ENCODE peak calls at places on chromosomes 16 and 17, in four cellular contexts. One of them, this sample, is unnamed.
A peak's percentile ranks its signal among the peaks of the same experiment; 100 is the strongest.

GRCh38 chr17:76054112-76054476 is 18.2 kb downstream of the SRP68 start:
- DNase-seq in mesendoderm: no peak
- DNase-seq in H9: no peak
- DNase-seq in H1: no peak
- DNase-seq in this sample: peak; percentile 40

GRCh38 chr17:77366558-77367245 is 225.9 kb downstream of the SEC14L1 start:
- DNase-seq in H1: no peak
- DNase-seq in H9: no peak
- DNase-seq in mesendoderm: no peak
- DNase-seq in this sample: peak; percentile 86

GRCh38 chr16:4661661-4662060 is 31.7 kb upstream of the NUDT16L1 start:
- DNase-seq in H9: no peak
- DNase-seq in H1: no peak
- DNase-seq in mesendoderm: no peak
- DNase-seq in this sample: no peak

GRCh38 chr17:45440161-45440859 is 7.6 kb upstream of the ARHGAP27 start:
- DNase-seq in H1: no peak
- DNase-seq in H9: peak; percentile 45
- DNase-seq in mesendoderm: peak; percentile 77
- DNase-seq in this sample: no peak

GRCh38 chr16:87791295-87792204 is 25.8 kb upstream of the KLHDC4 start:
- DNase-seq in H1: no peak
- DNase-seq in H9: peak; percentile 35
- DNase-seq in mesendoderm: no peak
- DNase-seq in this sample: no peak

GRCh38 chr16:85607331-85607765 is 5.8 kb upstream of the GSE1 start:
- DNase-seq in H1: no peak
- DNase-seq in mesendoderm: peak; percentile 92
- DNase-seq in H9: peak; percentile 92
- DNase-seq in this sample: no peak

GRCh38 chr16:4136229-4136813 is 20.1 kb upstream of the ADCY9 start:
- DNase-seq in H9: peak; percentile 80
- DNase-seq in mesendoderm: peak; percentile 94
- DNase-seq in H1: no peak
- DNase-seq in this sample: no peak

GRCh38 chr16:30950516-30951073 is 1.7 kb downstream of the ORAI3 start:
- DNase-seq in H9: no peak
- DNase-seq in mesendoderm: no peak
- DNase-seq in H1: no peak
- DNase-seq in this sample: no peak

GRCh38 chr16:83619381-83620150 is 188.2 kb upstream of the HSBP1 start:
- DNase-seq in H9: peak; percentile 16
- DNase-seq in H1: no peak
- DNase-seq in mesendoderm: no peak
- DNase-seq in this sample: no peak

GRCh38 chr17:18039535-18040286 is 503 bp downstream of the GID4 start:
- DNase-seq in H1: no peak
- DNase-seq in mesendoderm: peak; percentile 66
- DNase-seq in H9: peak; percentile 67
- DNase-seq in this sample: no peak

GRCh38 chr16:57341441-57342303 is 16.9 kb upstream of the CCL22 start:
- DNase-seq in H9: no peak
- DNase-seq in H1: no peak
- DNase-seq in mesendoderm: no peak
- DNase-seq in this sample: peak; percentile 86

GRCh38 chr16:73949574-73950348 is 346.9 kb upstream of the PSMD7 start:
- DNase-seq in H9: no peak
- DNase-seq in mesendoderm: no peak
- DNase-seq in H1: no peak
- DNase-seq in this sample: peak; percentile 83

GRCh38 chr17:12974319-12974661 is 43.5 kb downstream of the ELAC2 start:
- DNase-seq in H9: no peak
- DNase-seq in H1: no peak
- DNase-seq in mesendoderm: no peak
- DNase-seq in this sample: no peak

GRCh38 chr16:67666538-67667433 is at the start of the genes C16orf86 and ENKD1:
- DNase-seq in H9: peak; percentile 87
- DNase-seq in mesendoderm: peak; percentile 91
- DNase-seq in H1: no peak
- DNase-seq in this sample: peak; percentile 41

GRCh38 chr17:39653662-39654331 is 11.4 kb upstream of the TCAP start:
- DNase-seq in H9: peak; percentile 90
- DNase-seq in H1: no peak
- DNase-seq in mesendoderm: peak; percentile 84
- DNase-seq in this sample: no peak

GRCh38 chr16:51540259-51540658 is 389.2 kb upstream of the SALL1 start:
- DNase-seq in H1: no peak
- DNase-seq in mesendoderm: no peak
- DNase-seq in H9: no peak
- DNase-seq in this sample: peak; percentile 29

DNA sequence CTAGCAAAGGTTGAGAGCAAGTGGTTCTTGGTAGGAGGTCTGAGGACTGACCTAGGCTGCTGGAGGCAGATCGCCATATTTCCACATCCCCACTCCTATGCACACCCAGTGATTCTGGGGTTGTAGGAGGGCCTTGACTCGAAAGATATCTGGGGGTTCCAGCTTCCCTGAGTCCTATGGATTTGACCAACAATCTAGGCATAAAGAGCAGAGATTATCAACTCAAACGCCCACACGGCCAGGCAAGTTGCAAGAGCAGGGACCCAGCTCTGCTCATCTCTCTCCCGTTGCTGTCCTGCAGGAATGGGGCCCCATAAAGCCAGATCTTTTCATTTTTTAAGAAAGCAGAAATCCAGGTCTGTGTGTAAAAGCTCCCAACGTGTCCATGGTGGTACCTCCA is 94.6 kb downstream of the SOCS1 start:
- DNase-seq in H1: no peak
- DNase-seq in H9: no peak
- DNase-seq in mesendoderm: no peak
- DNase-seq in this sample: no peak
- H3K56ac ChIP-seq in H1: no peak overlapping the region
- H3K56ac ChIP-seq in H9: no peak overlapping the region
- H3K56ac ChIP-seq in mesendoderm: no peak overlapping the region
- H3K56ac ChIP-seq in this sample: no peak overlapping the region

GRCh38 chr16:26709754-26710153 is 357.0 kb upstream of the C16orf82 start:
- DNase-seq in H1: no peak
- DNase-seq in H9: no peak
- DNase-seq in mesendoderm: no peak
- DNase-seq in this sample: no peak
- H3K56ac ChIP-seq in H1: no peak overlapping the region
- H3K56ac ChIP-seq in H9: no peak overlapping the region
- H3K56ac ChIP-seq in mesendoderm: no peak overlapping the region
- H3K56ac ChIP-seq in this sample: no peak overlapping the region

GRCh38 chr17:79435296-79435695 is 175.6 kb downstream of the RBFOX3 start:
- DNase-seq in H9: no peak
- DNase-seq in mesendoderm: no peak
- DNase-seq in H1: no peak
- DNase-seq in this sample: no peak
- H3K56ac ChIP-seq in H9: no peak overlapping the region
- H3K56ac ChIP-seq in mesendoderm: no peak overlapping the region
- H3K56ac ChIP-seq in H1: no peak overlapping the region
- H3K56ac ChIP-seq in this sample: no peak overlapping the region

GRCh38 chr17:74865504-74866197 is 6.0 kb upstream of the GRIN2C start:
- DNase-seq in H9: peak; percentile 69
- DNase-seq in mesendoderm: peak; percentile 40
- DNase-seq in H1: no peak
- DNase-seq in this sample: no peak
- H3K56ac ChIP-seq in H9: no peak overlapping the region
- H3K56ac ChIP-seq in mesendoderm: no peak overlapping the region
- H3K56ac ChIP-seq in H1: no peak overlapping the region
- H3K56ac ChIP-seq in this sample: no peak overlapping the region

GRCh38 chr17:8687732-8688131 is 56.9 kb downstream of the CCDC42 start:
- DNase-seq in H9: no peak
- DNase-seq in mesendoderm: no peak
- DNase-seq in H1: no peak
- DNase-seq in this sample: no peak
- H3K56ac ChIP-seq in H9: no peak overlapping the region
- H3K56ac ChIP-seq in mesendoderm: no peak overlapping the region
- H3K56ac ChIP-seq in H1: no peak overlapping the region
- H3K56ac ChIP-seq in this sample: no peak overlapping the region

GRCh38 chr16:59356144-59356543 is 622.0 kb upstream of the GOT2 start:
- DNase-seq in H9: no peak
- DNase-seq in mesendoderm: no peak
- DNase-seq in H1: no peak
- DNase-seq in this sample: no peak
- H3K56ac ChIP-seq in H9: no peak overlapping the region
- H3K56ac ChIP-seq in mesendoderm: no peak overlapping the region
- H3K56ac ChIP-seq in H1: no peak overlapping the region
- H3K56ac ChIP-seq in this sample: no peak overlapping the region

GRCh38 chr17:31074772-31075538 is 19.8 kb upstream of the NF1 start:
- DNase-seq in mesendoderm: peak; percentile 93
- DNase-seq in H9: peak; percentile 80
- DNase-seq in H1: no peak
- DNase-seq in this sample: peak; percentile 75
- H3K56ac ChIP-seq in mesendoderm: no peak overlapping the region
- H3K56ac ChIP-seq in H9: no peak overlapping the region
- H3K56ac ChIP-seq in H1: no peak overlapping the region
- H3K56ac ChIP-seq in this sample: no peak overlapping the region

This sample was measured in IMR-90.